ENCODE peak calls at places on chromosome 2, in eight cellular contexts. G is GM23338; I is lung; E is cardiac muscle cell; D is CD8-positive, alpha-beta T cell; K is GM23248; U is SK-N-SH; V is K562. T is an unnamed sample.
A peak's percentile ranks its signal among the peaks of the same experiment; 100 is the strongest.

GRCh38 chr2:179691235-179691634 is 170.2 kb downstream of the ZNF385B start:
- DNase-seq in I (no peak), E (no peak), G (no peak), U (no peak), D (no peak), K (peak; percentile 8), V (no peak), T (no peak)

GRCh38 chr2:1856481-1856880 is 112.2 kb upstream of the PXDN start:
- DNase-seq in D (no peak), K (no peak), I (no peak), G (no peak), E (no peak), U (no peak), V (no peak), T (no peak)

GRCh38 chr2:164816900-164817299 is 24.7 kb downstream of the COBLL1 start:
- DNase-seq in G (no peak), E (no peak), V (no peak), D (no peak), K (no peak), U (no peak), I (no peak), T (no peak)

GRCh38 chr2:206456078-206456769 is 12.9 kb downstream of the ADAM23 start:
- DNase-seq in G (no peak), K (no peak), D (no peak), I (no peak), E (no peak), U (no peak), V (no peak), T (no peak)

GRCh38 chr2:2916621-2917020 is 461.0 kb downstream of the EIPR1 start:
- DNase-seq in E (no peak), U (no peak), I (no peak), V (no peak), G (no peak), K (no peak), D (no peak), T (no peak)

GRCh38 chr2:187532333-187533120 is 21.7 kb downstream of the TFPI start:
- DNase-seq in V (no peak), E (no peak), U (no peak), G (no peak), I (no peak), D (no peak), K (no peak), T (no peak)

GRCh38 chr2:207423886-207424285 is 105.9 kb upstream of the CREB1 start:
- DNase-seq in U (no peak), G (no peak), E (peak; percentile 93), K (peak; percentile 82), V (peak; percentile 17), D (peak; percentile 24), I (no peak), T (peak; percentile 22)

GRCh38 chr2:46353509-46353908 is 56.3 kb downstream of the EPAS1 start:
- DNase-seq in K (no peak), E (no peak), I (no peak), D (no peak), U (no peak), G (no peak), V (no peak), T (no peak)

GRCh38 chr2:128438091-128438490 is 119.4 kb upstream of the HS6ST1 start:
- DNase-seq in K (no peak), U (no peak), V (no peak), I (peak; percentile 15), E (no peak), D (peak; percentile 6), G (no peak), T (no peak)

DNA sequence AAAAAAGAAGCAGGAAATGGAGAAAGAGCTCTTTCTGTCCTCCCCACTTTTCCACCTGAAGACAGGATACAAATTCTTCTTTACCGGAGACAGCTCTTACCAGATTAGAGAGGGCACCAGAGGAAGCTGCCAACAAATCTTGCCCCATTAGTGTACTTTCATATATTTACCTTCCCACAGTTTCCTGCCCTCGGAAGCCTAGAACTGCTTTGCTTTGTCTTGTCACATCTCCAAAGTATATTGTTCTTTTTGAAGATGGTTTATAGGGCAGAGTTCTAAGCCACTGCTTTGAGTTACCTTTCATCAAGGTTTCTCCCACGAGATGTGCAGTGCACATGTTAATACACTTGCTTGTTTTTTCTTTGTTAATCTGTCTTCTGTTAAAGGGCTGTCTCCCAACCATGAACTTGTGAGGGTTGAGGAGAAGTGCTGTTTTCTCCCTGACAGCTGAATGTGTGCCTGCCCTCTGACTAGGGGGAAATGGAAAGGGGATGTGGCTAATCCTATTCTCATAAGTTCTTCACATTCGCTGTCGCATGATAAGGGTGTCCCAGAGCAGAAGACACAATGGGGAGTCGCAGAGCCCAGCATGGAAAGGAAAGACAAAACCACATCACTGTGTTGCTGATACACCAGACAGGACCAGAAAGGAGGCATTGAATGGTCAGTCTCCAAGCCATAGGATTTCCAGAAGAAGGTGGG is 24.2 kb downstream of the CENPA start:
- DNase-seq in D (no peak), V (no peak), I (no peak), U (no peak), G (no peak), E (no peak), K (no peak), T (no peak)
- H3K27ac ChIP-seq in D (no peak overlapping the region), V (no peak overlapping the region), I (no peak overlapping the region), U (no peak overlapping the region), G (no peak overlapping the region), E (no peak overlapping the region), K (no peak overlapping the region), T (no peak overlapping the region)

GRCh38 chr2:222860740-222861410 is at the start of gene ACSL3:
- DNase-seq in V (peak; percentile 90), E (peak; percentile 96), G (peak; percentile 97), D (peak; percentile 91), K (peak; percentile 98), U (peak; percentile 97), I (peak; percentile 96), T (peak; percentile 60)

GRCh38 chr2:222862915-222863544 is 2.2 kb downstream of the ACSL3 start:
- DNase-seq in E (peak; percentile 15), V (no peak), D (no peak), K (peak; percentile 8), U (no peak), G (no peak), I (no peak), T (no peak)

GRCh38 chr2:222864296-222864695 is 3.5 kb downstream of the ACSL3 start:
- DNase-seq in G (peak; percentile 83), U (no peak), K (peak; percentile 83), I (no peak), D (no peak), E (peak; percentile 79), V (no peak), T (no peak)

GRCh38 chr2:222861411-222862067 is 703 bp downstream of the ACSL3 start:
- DNase-seq in U (peak; percentile 74), E (peak; percentile 35), V (peak; percentile 18), G (no peak), I (peak; percentile 39), K (peak; percentile 72), D (peak; percentile 33), T (no peak)

DNA sequence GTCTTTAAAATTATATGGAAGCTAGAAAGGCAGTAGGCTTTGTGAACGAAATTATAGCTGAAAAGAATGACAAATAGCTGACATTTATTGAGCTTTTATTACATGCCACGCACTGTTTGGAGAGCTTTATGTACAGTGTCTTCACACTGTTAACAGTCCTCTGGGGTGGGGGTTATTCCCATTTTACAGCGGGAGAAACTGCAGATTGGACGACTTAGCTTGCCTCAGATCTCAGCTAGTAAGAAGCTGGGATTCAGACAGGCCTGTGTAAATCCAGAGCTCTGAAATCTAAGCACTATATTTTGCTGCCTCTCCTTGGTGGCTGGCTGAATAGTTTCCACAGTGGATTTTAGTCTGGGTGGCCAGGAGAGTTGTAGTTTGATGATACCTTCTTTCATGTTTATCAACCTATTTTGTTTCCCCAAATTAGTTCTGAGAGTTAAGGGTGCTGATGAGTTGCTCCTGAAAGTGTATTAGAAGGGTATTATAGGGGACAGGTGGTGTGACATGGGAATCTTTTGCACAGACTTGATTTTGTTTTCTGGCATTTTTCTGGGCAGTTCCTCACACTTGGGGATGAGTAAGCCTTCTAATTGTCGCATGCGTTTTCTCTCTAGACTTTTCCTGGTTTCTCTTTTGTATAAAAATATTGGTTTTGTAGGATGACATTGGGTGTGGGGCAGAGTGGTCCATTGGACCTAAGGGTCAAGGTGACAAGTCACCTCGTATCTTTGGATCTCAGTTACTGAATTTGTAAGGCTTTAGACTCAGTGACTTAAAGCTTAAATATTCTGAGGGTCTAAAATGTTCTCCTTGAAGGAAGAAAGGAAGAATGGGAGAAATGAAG is 1.5 kb downstream of the ACSL3 start:
- DNase-seq in G (no peak), E (peak; percentile 61), K (peak; percentile 66), D (no peak), V (no peak), U (peak; percentile 36), I (no peak), T (no peak)
- H3K27ac ChIP-seq in G (no peak overlapping the region), E (peak overlapping the region; percentile 98), K (peak overlapping the region; percentile 84), D (no peak overlapping the region), V (peak overlapping the region; percentile 92), U (peak overlapping the region; percentile 68), I (peak overlapping the region; percentile 98), T (peak overlapping the region; percentile 82)

DNA sequence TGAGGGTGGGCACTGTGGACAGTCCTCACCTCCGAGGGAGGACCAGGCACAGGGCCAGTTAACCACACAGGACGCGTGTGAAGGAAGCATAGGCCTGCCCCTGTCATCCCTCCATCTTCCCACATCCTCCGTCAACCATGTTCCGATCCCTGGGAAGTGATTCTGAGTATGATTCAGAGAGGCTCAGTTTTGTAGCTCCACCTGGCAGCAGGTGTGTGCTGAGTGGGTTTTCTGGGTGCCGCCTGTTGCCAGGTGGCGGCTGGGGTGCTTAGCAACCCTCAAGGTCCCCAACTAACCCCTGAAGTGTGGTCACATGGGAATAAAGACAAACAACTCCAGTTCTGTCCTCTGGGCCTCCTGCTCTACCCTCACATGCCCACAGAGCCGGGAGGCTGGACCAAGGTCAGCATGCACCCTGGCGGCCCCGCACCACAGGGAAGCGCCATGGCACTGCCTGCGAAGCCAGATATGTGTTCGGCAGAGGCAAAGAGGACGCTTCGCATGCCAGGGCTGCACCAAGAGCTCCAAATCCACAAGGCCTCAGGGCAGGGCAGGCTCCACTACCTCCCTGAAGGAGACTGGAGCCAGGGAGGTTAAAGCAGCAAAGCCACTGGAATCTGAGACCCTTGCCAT is 60.0 kb downstream of the ADCY3 start:
- DNase-seq in U (no peak), E (no peak), V (no peak), D (no peak), I (no peak), G (no peak), K (no peak), T (no peak)
- H3K27ac ChIP-seq in U (no peak overlapping the region), E (no peak overlapping the region), V (no peak overlapping the region), D (no peak overlapping the region), I (no peak overlapping the region), G (no peak overlapping the region), K (no peak overlapping the region), T (no peak overlapping the region)

GRCh38 chr2:73088211-73088610 is 16.7 kb upstream of the SFXN5 start:
- DNase-seq in G (no peak), D (no peak), I (no peak), K (no peak), E (no peak), V (no peak), U (no peak), T (no peak)

GRCh38 chr2:73088703-73089102 is 17.2 kb upstream of the SFXN5 start:
- DNase-seq in D (no peak), I (no peak), E (no peak), V (no peak), U (no peak), K (no peak), G (no peak), T (no peak)

GRCh38 chr2:73087311-73087710 is 15.8 kb upstream of the SFXN5 start:
- DNase-seq in V (no peak), G (no peak), E (no peak), U (no peak), D (no peak), K (no peak), I (no peak), T (no peak)

GRCh38 chr2:73091164-73091563 is 19.7 kb upstream of the SFXN5 start:
- DNase-seq in I (no peak), E (no peak), G (no peak), U (no peak), K (peak; percentile 48), V (no peak), D (no peak), T (no peak)

GRCh38 chr2:73089270-73090030 is 17.9 kb upstream of the SFXN5 start:
- DNase-seq in K (peak; percentile 98), D (no peak), I (peak; percentile 66), G (no peak), E (peak; percentile 96), U (no peak), V (no peak), T (peak; percentile 97)
- H3K27ac ChIP-seq in K (peak overlapping the region; percentile 81), D (no peak overlapping the region), I (peak overlapping the region; percentile 27), G (no peak overlapping the region), E (no peak overlapping the region), U (peak overlapping the region; percentile 93), V (no peak overlapping the region), T (peak overlapping the region; percentile 92)

T was measured in epithelial cell of prostate.